ENCODE peak calls at places on chromosomes 5 and 9, in six cellular contexts. D is kidney; Y is HEK293T; B is stimulated activated naive B cell treated with anti-CD40 and anti-IgM and Interleukin-4, amounts not matched to agents 10 μg/mL and 1 μg/mL and 100 μg/mL, for 72 hours; U is HT1080; V is ACHN. A is an unnamed sample.

GRCh38 chr9:123933801-123934200 is 3.9 kb upstream of the DENND1A start:
- DNase-seq in D (no peak), Y (no peak), B (no peak), U (no peak), V (no peak), A (no peak)

GRCh38 chr5:10192309-10192708 is 57.4 kb downstream of the ATPSCKMT start:
- DNase-seq in D (no peak), Y (no peak), B (no peak), U (peak; percentile 42), V (peak; percentile 92), A (no peak)

GRCh38 chr9:130497139-130497538 is 52.4 kb downstream of the ASS1 start:
- DNase-seq in D (no peak), Y (no peak), B (no peak), U (no peak), V (no peak), A (no peak)

GRCh38 chr5:157335534-157336422 is 69.9 kb downstream of the CYFIP2 start:
- DNase-seq in D (no peak), Y (no peak), B (no peak), U (no peak), V (no peak), A (no peak)

GRCh38 chr5:176743828-176744583 is 66.4 kb upstream of the UNC5A start:
- DNase-seq in D (no peak), Y (peak; percentile 5), B (no peak), U (no peak), V (no peak), A (no peak)

GRCh38 chr9:70600479-70600878 is 186.0 kb upstream of the KLF9 start:
- DNase-seq in D (peak; percentile 73), Y (no peak), B (no peak), U (peak; percentile 40), V (no peak), A (no peak)

GRCh38 chr5:10562202-10563131 is 1.4 kb upstream of the ANKRD33B start:
- DNase-seq in D (no peak), Y (no peak), B (peak; percentile 93), U (no peak), V (no peak), A (no peak)

GRCh38 chr5:116528519-116529234 is 45.9 kb downstream of the SEMA6A start:
- DNase-seq in D (no peak), Y (no peak), B (no peak), U (no peak), V (peak; percentile 44), A (no peak)

GRCh38 chr9:3032898-3033297 is 189.0 kb upstream of the PUM3 start:
- DNase-seq in D (no peak), Y (no peak), B (no peak), U (peak; percentile 4), V (no peak), A (no peak)

GRCh38 chr9:893843-894420 is 52.4 kb downstream of the DMRT1 start:
- DNase-seq in D (no peak), Y (peak; percentile 50), B (peak; percentile 90), U (peak; percentile 43), V (peak; percentile 54), A (peak; percentile 76)

GRCh38 chr9:115035872-115036612 is 81.9 kb downstream of the TNC start:
- DNase-seq in D (no peak), Y (no peak), B (peak; percentile 44), U (no peak), V (peak; percentile 38), A (peak; percentile 72)

GRCh38 chr5:178988436-178989220 is 6.5 kb downstream of the GRM6 start:
- DNase-seq in D (no peak), Y (no peak), B (no peak), U (no peak), V (no peak), A (no peak)

GRCh38 chr9:104280216-104280585 is 186.1 kb downstream of the SMC2 start:
- DNase-seq in D (no peak), Y (no peak), B (no peak), U (no peak), V (no peak), A (no peak)

GRCh38 chr9:81028504-81028903 is 660.8 kb downstream of the TLE1 start:
- DNase-seq in D (no peak), Y (no peak), B (no peak), U (peak; percentile 97), V (peak; percentile 92), A (no peak)

GRCh38 chr5:5063533-5063953 is 76.6 kb upstream of the ADAMTS16 start:
- DNase-seq in D (no peak), Y (no peak), B (no peak), U (peak; percentile 15), V (peak; percentile 42), A (no peak)

GRCh38 chr9:17082343-17082742 is 52.5 kb upstream of the CNTLN start:
- DNase-seq in D (peak; percentile 46), Y (peak; percentile 27), B (no peak), U (no peak), V (peak; percentile 4), A (no peak)

GRCh38 chr5:158175664-158176507 is 316.9 kb upstream of the CLINT1 start:
- DNase-seq in D (no peak), Y (peak; percentile 20), B (no peak), U (no peak), V (no peak), A (no peak)

GRCh38 chr9:84701801-84702200 is 32.3 kb downstream of the NTRK2 start:
- DNase-seq in D (no peak), Y (no peak), B (no peak), U (no peak), V (no peak), A (peak; percentile 38)

A was measured in GM12864.